ENCODE peak calls at places on chromosome 19, in eight cellular contexts. X is fibroblast of lung, B is type B pancreatic cell, F is cardiac muscle cell, D is RWPE1, T is astrocyte, S is omental fat pad, L is neural progenitor cell. M is an unnamed sample.

GRCh38 chr19:2302319-2303208 is 5.4 kb downstream of the LINGO3 start:
- DNase-seq in X (peak), B (peak), F (peak), D (no peak), T (peak), S (no peak), L (peak), M (no peak)

GRCh38 chr19:17052439-17052838 is 22.8 kb downstream of the HAUS8 start:
- DNase-seq in X (peak), B (no peak), F (peak), D (peak), T (peak), S (no peak), L (peak), M (peak)

GRCh38 chr19:38846097-38846496 is 3.7 kb downstream of the HNRNPL start:
- DNase-seq in X (no peak), B (no peak), F (no peak), D (no peak), T (no peak), S (no peak), L (no peak), M (no peak)

GRCh38 chr19:897442-898039 is 4.3 kb downstream of the RNU6-9 start:
- DNase-seq in X (no peak), B (no peak), F (no peak), D (no peak), T (no peak), S (no peak), L (peak), M (no peak)

GRCh38 chr19:708154-709141 is at the start of gene PALM:
- DNase-seq in X (no peak), B (no peak), F (peak), D (no peak), T (no peak), S (no peak), L (peak), M (no peak)

GRCh38 chr19:355134-355533 is 10.5 kb upstream of the MIER2 start:
- DNase-seq in X (no peak), B (no peak), F (no peak), D (no peak), T (no peak), S (no peak), L (no peak), M (peak)

GRCh38 chr19:40422428-40423226 is 3.2 kb downstream of the SERTAD1 start:
- DNase-seq in X (no peak), B (no peak), F (no peak), D (no peak), T (no peak), S (no peak), L (no peak), M (no peak)

GRCh38 chr19:53868091-53868891 is 608 bp downstream of the MYADM start:
- DNase-seq in X (peak), B (peak), F (peak), D (peak), T (no peak), S (no peak), L (peak), M (peak)

GRCh38 chr19:30780032-30780431 is 407.8 kb downstream of the ZNF536 start:
- DNase-seq in X (no peak), B (no peak), F (no peak), D (no peak), T (no peak), S (no peak), L (no peak), M (no peak)

GRCh38 chr19:16258440-16258903 is 60.8 kb downstream of the AP1M1 start:
- DNase-seq in X (no peak), B (no peak), F (peak), D (no peak), T (no peak), S (no peak), L (no peak), M (no peak)

GRCh38 chr19:51742736-51743288 is 8.9 kb downstream of the FPR1 start:
- DNase-seq in X (peak), B (no peak), F (no peak), D (no peak), T (peak), S (no peak), L (no peak), M (peak)

GRCh38 chr19:38319421-38320258 is at the start of gene KCNK6:
- DNase-seq in X (peak), B (no peak), F (peak), D (no peak), T (peak), S (no peak), L (peak), M (no peak)

GRCh38 chr19:57829316-57829715 is 783 bp upstream of the ZNF587B start:
- DNase-seq in X (peak), B (no peak), F (peak), D (no peak), T (peak), S (no peak), L (no peak), M (no peak)

GRCh38 chr19:9075064-9075964 is 11.5 kb upstream of the OR1M1 start:
- DNase-seq in X (peak), B (peak), F (peak), D (peak), T (peak), S (peak), L (peak), M (peak)

GRCh38 chr19:46861691-46862503 is 1.1 kb downstream of the ARHGAP35 start:
- DNase-seq in X (no peak), B (no peak), F (no peak), D (no peak), T (no peak), S (no peak), L (peak), M (peak)

GRCh38 chr19:14475251-14476073 is at the start of gene PTGER1:
- DNase-seq in X (peak), B (no peak), F (peak), D (no peak), T (no peak), S (no peak), L (peak), M (no peak)

GRCh38 chr19:3698386-3698950 is 1.8 kb downstream of the PIP5K1C start:
- DNase-seq in X (no peak), B (no peak), F (no peak), D (no peak), T (no peak), S (no peak), L (no peak), M (no peak)

GRCh38 chr19:16470541-16470910 is 1.2 kb downstream of the EPS15L1 start:
- DNase-seq in X (peak), B (no peak), F (peak), D (no peak), T (no peak), S (no peak), L (no peak), M (no peak)

GRCh38 chr19:40267601-40267997 is 17.5 kb downstream of the AKT2 start:
- DNase-seq in X (no peak), B (no peak), F (no peak), D (no peak), T (no peak), S (no peak), L (no peak), M (no peak)

GRCh38 chr19:29492761-29493160 is 33.0 kb upstream of the VSTM2B start:
- DNase-seq in X (no peak), B (no peak), F (no peak), D (no peak), T (no peak), S (no peak), L (no peak), M (no peak)

GRCh38 chr19:13198634-13199033 is 48.4 kb downstream of the IER2 start:
- DNase-seq in X (no peak), B (no peak), F (no peak), D (no peak), T (no peak), S (no peak), L (no peak), M (no peak)

GRCh38 chr19:13190781-13191540 is 40.8 kb downstream of the IER2 start:
- DNase-seq in X (no peak), B (no peak), F (no peak), D (no peak), T (no peak), S (no peak), L (no peak), M (no peak)

DNA sequence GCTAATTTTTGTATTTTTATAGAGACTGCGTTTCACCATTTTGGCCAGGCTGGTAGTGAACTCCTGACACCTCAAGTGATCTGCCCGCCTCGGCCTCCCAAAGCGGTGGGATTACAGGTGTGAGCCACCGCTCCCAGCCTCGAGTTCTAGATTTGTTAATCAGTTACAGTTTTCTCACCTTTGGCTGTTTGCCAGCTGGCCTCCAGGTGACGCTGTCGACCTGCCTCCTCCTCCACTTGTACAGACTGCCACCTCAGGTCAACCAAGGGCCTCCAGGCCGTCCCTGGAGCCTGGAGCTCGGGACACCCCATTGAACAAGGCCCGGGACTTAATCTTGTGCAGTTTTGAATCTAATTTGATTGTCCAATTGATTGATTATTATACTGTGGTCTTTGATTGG is 45.5 kb downstream of the IER2 start:
- DNase-seq in X (no peak), B (no peak), F (no peak), D (no peak), T (no peak), S (no peak), L (peak), M (peak)
- TF ChIP-seq CTCF in X (no peak), B (peak), F (no peak), D (no peak), T (no peak), S (no peak), L (peak), M (no peak)

DNA sequence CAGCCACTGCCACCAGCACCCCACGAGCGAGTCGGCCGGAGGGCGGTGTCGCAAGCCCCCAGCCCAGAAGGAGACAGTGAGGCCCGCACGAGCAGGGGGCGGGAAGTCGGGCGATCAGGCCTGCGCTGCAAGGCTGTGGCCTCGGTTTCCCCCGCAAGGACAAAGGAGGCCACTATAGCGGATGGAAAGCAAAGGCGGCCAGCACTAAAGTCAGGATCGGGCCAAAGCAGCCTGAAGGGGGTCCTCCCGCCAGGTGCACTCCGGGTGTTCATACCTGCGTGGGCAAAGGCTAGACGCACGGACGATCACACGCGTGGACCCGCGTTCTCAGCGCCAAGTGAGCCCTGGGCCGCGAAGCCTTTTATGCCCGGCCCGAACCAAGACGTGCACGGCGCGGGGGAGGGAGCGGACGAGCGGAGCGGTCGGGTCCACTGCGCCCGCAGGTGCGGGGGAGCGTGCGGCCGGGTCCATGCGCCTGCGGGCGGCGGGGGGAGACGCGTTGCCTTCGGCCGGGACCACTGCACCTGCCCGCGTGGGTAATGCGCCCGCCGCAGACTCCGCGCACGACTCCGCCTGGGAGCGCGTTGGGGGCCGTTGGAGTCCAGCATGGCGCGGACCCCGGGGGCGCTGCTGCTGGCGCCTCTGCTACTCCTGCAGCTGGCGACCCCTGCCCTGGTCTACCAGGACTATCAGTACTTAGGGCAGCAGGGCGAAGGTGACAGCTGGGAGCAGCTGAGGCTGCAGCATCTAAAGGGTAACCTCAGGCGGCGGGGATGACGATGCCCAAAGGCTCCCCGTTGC is at the start of the genes PRDX2 and THSD8:
- DNase-seq in X (peak), B (peak), F (peak), D (peak), T (no peak), S (no peak), L (peak), M (peak)
- TF ChIP-seq CTCF in X (peak), B (peak), F (no peak), D (no peak), T (no peak), S (no peak), L (no peak), M (no peak)

GRCh38 chr19:33102893-33103292 is 21.9 kb downstream of the GPATCH1 start:
- DNase-seq in X (no peak), B (no peak), F (no peak), D (no peak), T (no peak), S (no peak), L (no peak), M (no peak)
- TF ChIP-seq CTCF in X (no peak), B (no peak), F (no peak), D (no peak), T (no peak), S (no peak), L (no peak), M (no peak)

GRCh38 chr19:19386373-19386869 is 19.1 kb upstream of the GATAD2A start:
- DNase-seq in X (no peak), B (no peak), F (no peak), D (no peak), T (no peak), S (no peak), L (no peak), M (no peak)
- TF ChIP-seq CTCF in X (peak), B (no peak), F (peak), D (no peak), T (peak), S (no peak), L (peak), M (no peak)

GRCh38 chr19:48812094-48812929 is 1.5 kb upstream of the BCAT2 start:
- DNase-seq in X (peak), B (peak), F (peak), D (peak), T (peak), S (peak), L (peak), M (peak)

GRCh38 chr19:48814895-48815294 is 4.1 kb upstream of the BCAT2 start:
- DNase-seq in X (no peak), B (no peak), F (no peak), D (no peak), T (no peak), S (no peak), L (no peak), M (no peak)

GRCh38 chr19:48810151-48810550 is 678 bp downstream of the BCAT2 start:
- DNase-seq in X (no peak), B (no peak), F (no peak), D (no peak), T (no peak), S (no peak), L (no peak), M (no peak)

GRCh38 chr19:48815870-48816501 is 5.2 kb upstream of the BCAT2 start:
- DNase-seq in X (peak), B (no peak), F (no peak), D (no peak), T (peak), S (no peak), L (no peak), M (no peak)

DNA sequence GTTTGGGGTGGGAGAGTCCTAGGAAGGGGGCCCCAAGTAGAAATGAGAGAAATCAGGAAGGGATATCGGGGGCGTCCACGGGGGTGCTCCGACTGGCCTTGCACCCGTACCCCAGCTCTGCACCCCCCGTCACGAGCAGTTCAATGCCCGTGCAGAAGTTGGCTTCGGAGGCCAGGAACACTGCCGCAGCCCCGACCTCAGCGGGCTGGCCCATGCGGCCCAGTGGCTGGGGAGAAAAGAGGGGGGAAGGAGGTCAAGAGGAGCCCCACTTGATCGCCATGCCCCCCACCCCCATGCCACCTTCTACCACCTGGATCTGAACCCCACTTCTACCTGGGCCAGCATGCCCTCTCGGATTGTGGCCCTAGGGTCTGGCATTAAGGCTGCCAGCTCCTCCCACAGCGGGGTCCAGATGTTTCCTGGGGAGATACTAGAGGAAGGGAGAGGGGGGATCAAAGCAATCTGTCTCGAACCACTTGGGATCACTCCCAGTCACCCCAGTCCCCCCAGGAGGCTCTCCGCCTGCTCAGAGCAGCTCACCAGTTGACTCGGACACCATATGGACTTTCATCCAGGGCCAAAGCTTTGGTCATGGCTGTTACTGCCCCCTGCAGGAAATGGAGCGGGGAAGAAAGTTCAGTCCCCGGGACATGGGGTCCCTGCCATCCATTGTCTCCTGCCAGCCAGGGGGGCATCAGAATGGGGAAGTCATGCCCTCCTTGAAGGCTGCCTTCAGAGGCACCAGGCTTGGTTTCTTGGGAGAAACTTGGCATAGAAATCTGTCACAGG is 2.5 kb upstream of the BCAT2 start:
- DNase-seq in X (no peak), B (no peak), F (no peak), D (no peak), T (no peak), S (no peak), L (peak), M (no peak)
- TF ChIP-seq CTCF in X (no peak), B (peak), F (peak), D (no peak), T (no peak), S (no peak), L (peak), M (no peak)

GRCh38 chr19:42325896-42326771 is 699 bp downstream of the MEGF8 start:
- DNase-seq in X (no peak), B (no peak), F (no peak), D (peak), T (no peak), S (no peak), L (no peak), M (no peak)
- TF ChIP-seq CTCF in X (no peak), B (peak), F (peak), D (no peak), T (no peak), S (no peak), L (peak), M (peak)

DNA sequence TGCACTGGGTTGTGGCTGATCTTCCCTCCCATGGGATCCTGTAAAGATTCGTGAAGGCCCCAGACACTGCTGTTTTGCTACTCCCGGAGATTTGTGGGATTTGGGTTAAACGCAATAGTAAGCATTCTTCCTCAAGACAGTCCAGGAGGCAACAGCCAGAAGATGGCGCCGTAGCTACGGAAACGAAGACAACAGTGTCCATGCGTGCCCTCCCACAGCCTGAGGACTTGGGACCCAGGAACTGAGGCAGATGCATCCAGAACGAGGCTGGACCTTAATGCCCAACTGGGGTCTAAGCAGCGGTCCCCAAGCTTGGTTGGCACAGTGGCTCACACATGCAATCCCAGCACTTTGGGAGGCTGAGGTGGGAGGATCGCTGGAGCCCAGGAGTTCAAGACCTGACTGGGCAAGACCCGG is 57.6 kb upstream of the ZNF507 start:
- DNase-seq in X (peak), B (no peak), F (peak), D (no peak), T (peak), S (peak), L (peak), M (peak)
- TF ChIP-seq CTCF in X (peak), B (peak), F (peak), D (peak), T (peak), S (no peak), L (peak), M (no peak)

GRCh38 chr19:49761625-49762311 is 1.3 kb downstream of the TSKS start:
- DNase-seq in X (peak), B (no peak), F (peak), D (no peak), T (no peak), S (no peak), L (no peak), M (no peak)
- TF ChIP-seq CTCF in X (no peak), B (no peak), F (peak), D (no peak), T (no peak), S (no peak), L (no peak), M (no peak)

M was measured in MCF 10A.